ENCODE peak calls at places on chromosomes 11 and 22, in five cellular contexts. E, M, D, H and G are unnamed samples.

GRCh38 chr11:72072348-72072747 is 8.0 kb downstream of the NUMA1 start:
- DNase-seq in E (no peak), M (no peak), D (no peak), H (peak), G (peak)

GRCh38 chr11:45336136-45336535 is 50.0 kb upstream of the SYT13 start:
- DNase-seq in E (no peak), M (no peak), D (peak), H (no peak), G (no peak)

GRCh38 chr11:116232364-116232801 is 540.4 kb downstream of the BUD13 start:
- DNase-seq in E (no peak), M (no peak), D (no peak), H (no peak), G (no peak)

GRCh38 chr11:78261367-78261766 is 72.6 kb downstream of the USP35 start:
- DNase-seq in E (no peak), M (no peak), D (no peak), H (no peak), G (no peak)

GRCh38 chr11:123231263-123231662 is 36.2 kb upstream of the CLMP start:
- DNase-seq in E (no peak), M (no peak), D (no peak), H (peak), G (peak)

GRCh38 chr11:117713676-117714075 is 83.3 kb downstream of the DSCAML1 start:
- DNase-seq in E (no peak), M (no peak), D (no peak), H (no peak), G (no peak)

GRCh38 chr22:31607696-31608095 is 54.3 kb downstream of the PISD start:
- DNase-seq in E (no peak), M (no peak), D (no peak), H (no peak), G (no peak)

GRCh38 chr22:31296258-31296657 is 4.0 kb upstream of the PIK3IP1 start:
- DNase-seq in E (no peak), M (no peak), D (no peak), H (no peak), G (no peak)

GRCh38 chr11:47918882-47919495 is 61.4 kb upstream of the PTPRJ start:
- DNase-seq in E (no peak), M (no peak), D (no peak), H (no peak), G (no peak)

GRCh38 chr22:17369553-17370035 is 334 bp downstream of the CECR2 start:
- DNase-seq in E (peak), M (no peak), D (peak), H (no peak), G (no peak)

GRCh38 chr22:48021946-48022345 is 1259.5 kb downstream of the TBC1D22A start:
- DNase-seq in E (no peak), M (no peak), D (no peak), H (no peak), G (no peak)

GRCh38 chr11:69423181-69423580 is 58.3 kb upstream of the LINC01488 start:
- DNase-seq in E (no peak), M (no peak), D (no peak), H (no peak), G (no peak)

GRCh38 chr11:86938900-86939880 is 16.0 kb downstream of the FZD4 start:
- DNase-seq in E (peak), M (no peak), D (no peak), H (peak), G (peak)

GRCh38 chr11:44176541-44177213 is 81.2 kb downstream of the EXT2 start:
- DNase-seq in E (no peak), M (no peak), D (no peak), H (no peak), G (no peak)

GRCh38 chr11:100671471-100671870 is 15.6 kb upstream of the ARHGAP42 start:
- DNase-seq in E (no peak), M (no peak), D (no peak), H (no peak), G (peak)

GRCh38 chr11:47797633-47798032 is 30.5 kb upstream of the FNBP4 start:
- DNase-seq in E (no peak), M (no peak), D (no peak), H (no peak), G (no peak)

GRCh38 chr22:20807315-20807752 is 33.4 kb downstream of the SERPIND1 start:
- DNase-seq in E (peak), M (no peak), D (no peak), H (peak), G (no peak)

GRCh38 chr11:7833527-7833926 is 36.8 kb upstream of the OR5P2 start:
- DNase-seq in E (no peak), M (no peak), D (no peak), H (no peak), G (no peak)

GRCh38 chr11:7595016-7595869 is 78.1 kb downstream of the CYB5R2 start:
- DNase-seq in E (no peak), M (no peak), D (no peak), H (no peak), G (no peak)

GRCh38 chr11:78216571-78217287 is 28.0 kb downstream of the USP35 start:
- DNase-seq in E (peak), M (no peak), D (no peak), H (peak), G (no peak)

GRCh38 chr11:73262851-73263495 is 9.2 kb upstream of the P2RY6 start:
- DNase-seq in E (no peak), M (no peak), D (no peak), H (peak), G (no peak)

GRCh38 chr11:31870609-31871309 is 59.6 kb upstream of the PAX6 start:
- DNase-seq in E (peak), M (no peak), D (peak), H (peak), G (peak)

GRCh38 chr11:116852261-116853125 is 15.1 kb upstream of the APOA1 start:
- DNase-seq in E (no peak), M (no peak), D (no peak), H (no peak), G (no peak)

GRCh38 chr22:41801147-41801819 is 804 bp downstream of the CCDC134 start:
- DNase-seq in E (no peak), M (no peak), D (no peak), H (no peak), G (no peak)

GRCh38 chr11:118051611-118052461 is 25.0 kb upstream of the TMPRSS4 start:
- DNase-seq in E (no peak), M (peak), D (no peak), H (no peak), G (no peak)

GRCh38 chr11:8080674-8081590 is at the start of gene TUB:
- DNase-seq in E (no peak), M (no peak), D (peak), H (peak), G (no peak)

GRCh38 chr11:113979427-113979826 is 4.5 kb downstream of the HTR3A start:
- DNase-seq in E (no peak), M (no peak), D (no peak), H (no peak), G (no peak)

GRCh38 chr11:17703951-17704350 is 15.4 kb upstream of the MYOD1 start:
- DNase-seq in E (peak), M (peak), D (no peak), H (peak), G (no peak)

GRCh38 chr11:22666700-22667439 is 459 bp downstream of the GAS2 start:
- DNase-seq in E (no peak), M (no peak), D (peak), H (no peak), G (peak)

GRCh38 chr22:25153961-25154685 is 45.5 kb upstream of the CRYBB3 start:
- DNase-seq in E (no peak), M (no peak), D (no peak), H (no peak), G (peak)

GRCh38 chr11:103530257-103530656 is 421.0 kb downstream of the DYNC2H1 start:
- DNase-seq in E (no peak), M (no peak), D (no peak), H (no peak), G (no peak)

GRCh38 chr11:71563401-71563800 is 2.0 kb upstream of the KRTAP5-10 start:
- DNase-seq in E (peak), M (no peak), D (no peak), H (peak), G (peak)

GRCh38 chr22:38657248-38657909 is 941 bp downstream of the CBY1 start:
- DNase-seq in E (no peak), M (no peak), D (peak), H (no peak), G (peak)

GRCh38 chr11:18775492-18776292 is 15.9 kb downstream of the PTPN5 start:
- DNase-seq in E (peak), M (no peak), D (peak), H (peak), G (peak)

GRCh38 chr11:114395776-114396175 is 4.5 kb downstream of the C11orf71 start:
- DNase-seq in E (peak), M (no peak), D (no peak), H (no peak), G (peak)

GRCh38 chr11:134276396-134277175 is 407 bp downstream of the GLB1L3 start:
- DNase-seq in E (no peak), M (no peak), D (peak), H (no peak), G (no peak)

GRCh38 chr22:37295946-37296345 is 13.6 kb downstream of the CYTH4 start:
- DNase-seq in E (no peak), M (no peak), D (no peak), H (no peak), G (no peak)

GRCh38 chr22:37293172-37293571 is 10.9 kb downstream of the CYTH4 start:
- DNase-seq in E (no peak), M (no peak), D (no peak), H (no peak), G (no peak)

GRCh38 chr22:37292641-37293040 is 10.3 kb downstream of the CYTH4 start:
- DNase-seq in E (no peak), M (no peak), D (no peak), H (no peak), G (no peak)

GRCh38 chr22:37295213-37295886 is 13.0 kb downstream of the CYTH4 start:
- DNase-seq in E (no peak), M (no peak), D (no peak), H (no peak), G (no peak)

DNA sequence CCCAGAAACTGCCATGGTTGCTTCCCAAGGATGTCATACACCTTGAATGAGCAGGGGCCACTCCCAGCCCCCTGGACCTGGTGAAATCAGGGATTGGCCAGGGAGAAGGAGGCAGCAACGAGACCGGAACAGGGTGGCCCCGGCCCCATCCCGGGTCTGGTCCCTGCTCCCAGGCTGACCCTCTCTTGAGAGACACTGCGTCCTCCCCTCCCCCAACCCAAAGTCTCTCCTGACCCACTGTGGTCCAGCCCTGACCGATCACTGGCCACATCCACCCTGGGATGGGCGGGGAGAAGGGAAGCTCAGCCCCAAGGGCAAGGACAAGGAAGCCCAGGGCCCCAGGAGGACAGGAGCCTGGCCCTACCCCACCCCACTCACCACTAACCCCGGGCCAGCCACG is 12.4 kb downstream of the CYTH4 start:
- DNase-seq in E (peak), M (no peak), D (no peak), H (no peak), G (no peak)
- TF ChIP-seq POLR2A in E (no peak), M (no peak), D (no peak), H (no peak), G (no peak)

GRCh38 chr11:111586305-111586915 is 15.8 kb upstream of the SIK2 start:
- DNase-seq in E (peak), M (no peak), D (no peak), H (peak), G (peak)
- TF ChIP-seq HDAC2 in E (no peak), M (no peak), D (no peak), H (no peak), G (no peak)

GRCh38 chr11:2700415-2701211 is 819 bp upstream of the KCNQ1OT1 start:
- DNase-seq in E (peak), M (peak), D (no peak), H (peak), G (peak)
- TF ChIP-seq POLR2A in E (no peak), M (no peak), D (no peak), H (no peak), G (no peak)

GRCh38 chr11:34044664-34045485 is 6.7 kb upstream of the CAPRIN1 start:
- DNase-seq in E (peak), M (no peak), D (peak), H (peak), G (no peak)
- TF ChIP-seq HDAC2 in E (peak), M (no peak), D (no peak), H (no peak), G (no peak)